ENCODE peak calls at places on chromosomes 16 and 17, in eight cellular contexts. One of them, this sample, is unnamed.

GRCh38 chr17:55830210-55830609 is 79.4 kb downstream of the PCTP start:
- DNase-seq in tibial artery: no peak
- DNase-seq in psoas muscle: no peak
- DNase-seq in fibroblast of lung: no peak
- DNase-seq in HTR-8/SVneo: no peak
- DNase-seq in cardiac fibroblast: no peak
- DNase-seq in EH: no peak
- DNase-seq in HCEC 1CT: no peak
- DNase-seq in this sample: no peak

GRCh38 chr17:66826856-66827255 is 8.1 kb upstream of the CACNG5 start:
- DNase-seq in EH: no peak
- DNase-seq in tibial artery: no peak
- DNase-seq in fibroblast of lung: no peak
- DNase-seq in psoas muscle: no peak
- DNase-seq in HCEC 1CT: no peak
- DNase-seq in HTR-8/SVneo: no peak
- DNase-seq in cardiac fibroblast: no peak
- DNase-seq in this sample: no peak

GRCh38 chr16:83409347-83409746 is 398.4 kb upstream of the HSBP1 start:
- DNase-seq in HCEC 1CT: no peak
- DNase-seq in HTR-8/SVneo: no peak
- DNase-seq in EH: no peak
- DNase-seq in cardiac fibroblast: no peak
- DNase-seq in tibial artery: no peak
- DNase-seq in fibroblast of lung: no peak
- DNase-seq in psoas muscle: no peak
- DNase-seq in this sample: no peak

GRCh38 chr17:56832446-56832845 is 1.3 kb downstream of the C17orf67 start:
- DNase-seq in HCEC 1CT: no peak
- DNase-seq in HTR-8/SVneo: no peak
- DNase-seq in tibial artery: no peak
- DNase-seq in fibroblast of lung: no peak
- DNase-seq in EH: peak
- DNase-seq in cardiac fibroblast: peak
- DNase-seq in psoas muscle: no peak
- DNase-seq in this sample: no peak

GRCh38 chr17:70375813-70376448 is 206.6 kb downstream of the KCNJ2 start:
- DNase-seq in cardiac fibroblast: no peak
- DNase-seq in EH: no peak
- DNase-seq in HCEC 1CT: no peak
- DNase-seq in psoas muscle: no peak
- DNase-seq in HTR-8/SVneo: no peak
- DNase-seq in tibial artery: no peak
- DNase-seq in fibroblast of lung: no peak
- DNase-seq in this sample: no peak

GRCh38 chr17:17156107-17156506 is 50.0 kb downstream of the PLD6 start:
- DNase-seq in psoas muscle: no peak
- DNase-seq in fibroblast of lung: peak
- DNase-seq in cardiac fibroblast: peak
- DNase-seq in HCEC 1CT: peak
- DNase-seq in HTR-8/SVneo: no peak
- DNase-seq in EH: peak
- DNase-seq in tibial artery: no peak
- DNase-seq in this sample: peak

GRCh38 chr17:72950236-72950931 is 142.1 kb downstream of the SLC39A11 start:
- DNase-seq in EH: peak
- DNase-seq in fibroblast of lung: no peak
- DNase-seq in HTR-8/SVneo: no peak
- DNase-seq in psoas muscle: no peak
- DNase-seq in tibial artery: no peak
- DNase-seq in cardiac fibroblast: no peak
- DNase-seq in HCEC 1CT: no peak
- DNase-seq in this sample: no peak

GRCh38 chr16:11699234-11699894 is 31.1 kb downstream of the SNN start:
- DNase-seq in HTR-8/SVneo: no peak
- DNase-seq in cardiac fibroblast: no peak
- DNase-seq in tibial artery: no peak
- DNase-seq in EH: no peak
- DNase-seq in HCEC 1CT: no peak
- DNase-seq in fibroblast of lung: no peak
- DNase-seq in psoas muscle: no peak
- DNase-seq in this sample: no peak

GRCh38 chr17:3935825-3936355 is 19.6 kb upstream of the P2RX1 start:
- DNase-seq in cardiac fibroblast: peak
- DNase-seq in HTR-8/SVneo: no peak
- DNase-seq in tibial artery: no peak
- DNase-seq in fibroblast of lung: peak
- DNase-seq in HCEC 1CT: peak
- DNase-seq in EH: peak
- DNase-seq in psoas muscle: no peak
- DNase-seq in this sample: peak

GRCh38 chr16:89473791-89474414 is 16.5 kb downstream of the ANKRD11 start:
- DNase-seq in HCEC 1CT: peak
- DNase-seq in EH: peak
- DNase-seq in fibroblast of lung: peak
- DNase-seq in psoas muscle: no peak
- DNase-seq in tibial artery: no peak
- DNase-seq in HTR-8/SVneo: no peak
- DNase-seq in cardiac fibroblast: peak
- DNase-seq in this sample: peak

GRCh38 chr17:75764711-75765421 is at the start of gene GALK1:
- DNase-seq in psoas muscle: peak
- DNase-seq in fibroblast of lung: peak
- DNase-seq in cardiac fibroblast: peak
- DNase-seq in HTR-8/SVneo: peak
- DNase-seq in tibial artery: peak
- DNase-seq in HCEC 1CT: peak
- DNase-seq in EH: peak
- DNase-seq in this sample: peak

GRCh38 chr16:14110728-14111251 is 39.7 kb downstream of the MRTFB start:
- DNase-seq in HCEC 1CT: no peak
- DNase-seq in EH: no peak
- DNase-seq in cardiac fibroblast: no peak
- DNase-seq in psoas muscle: no peak
- DNase-seq in fibroblast of lung: no peak
- DNase-seq in HTR-8/SVneo: no peak
- DNase-seq in tibial artery: no peak
- DNase-seq in this sample: no peak

GRCh38 chr17:75848523-75849303 is 4.5 kb upstream of the UNC13D start:
- DNase-seq in psoas muscle: peak
- DNase-seq in fibroblast of lung: no peak
- DNase-seq in tibial artery: no peak
- DNase-seq in EH: peak
- DNase-seq in HCEC 1CT: no peak
- DNase-seq in HTR-8/SVneo: no peak
- DNase-seq in cardiac fibroblast: peak
- DNase-seq in this sample: peak

GRCh38 chr17:75239778-75240393 is 21.5 kb downstream of the GGA3 start:
- DNase-seq in fibroblast of lung: no peak
- DNase-seq in cardiac fibroblast: no peak
- DNase-seq in HTR-8/SVneo: no peak
- DNase-seq in HCEC 1CT: no peak
- DNase-seq in EH: no peak
- DNase-seq in psoas muscle: no peak
- DNase-seq in tibial artery: no peak
- DNase-seq in this sample: no peak

GRCh38 chr17:6599364-6599763 is 41.1 kb downstream of the KIAA0753 start:
- DNase-seq in HCEC 1CT: no peak
- DNase-seq in EH: peak
- DNase-seq in psoas muscle: no peak
- DNase-seq in fibroblast of lung: no peak
- DNase-seq in HTR-8/SVneo: no peak
- DNase-seq in tibial artery: no peak
- DNase-seq in cardiac fibroblast: no peak
- DNase-seq in this sample: peak

GRCh38 chr17:49210158-49211029 is at the start of the genes ABI3 and GNGT2:
- DNase-seq in tibial artery: no peak
- DNase-seq in HTR-8/SVneo: peak
- DNase-seq in psoas muscle: peak
- DNase-seq in HCEC 1CT: no peak
- DNase-seq in fibroblast of lung: peak
- DNase-seq in EH: peak
- DNase-seq in cardiac fibroblast: peak
- DNase-seq in this sample: peak

GRCh38 chr16:59849716-59850115 is 1115.6 kb upstream of the GOT2 start:
- DNase-seq in tibial artery: no peak
- DNase-seq in EH: no peak
- DNase-seq in HTR-8/SVneo: no peak
- DNase-seq in psoas muscle: no peak
- DNase-seq in cardiac fibroblast: no peak
- DNase-seq in HCEC 1CT: no peak
- DNase-seq in fibroblast of lung: no peak
- DNase-seq in this sample: no peak

GRCh38 chr17:63356275-63356905 is 89.7 kb downstream of the CYB561 start:
- DNase-seq in cardiac fibroblast: peak
- DNase-seq in tibial artery: no peak
- DNase-seq in psoas muscle: no peak
- DNase-seq in fibroblast of lung: peak
- DNase-seq in EH: peak
- DNase-seq in HTR-8/SVneo: peak
- DNase-seq in HCEC 1CT: peak
- DNase-seq in this sample: peak

GRCh38 chr17:42283241-42284019 is 4.9 kb upstream of the STAT5A start:
- DNase-seq in HTR-8/SVneo: no peak
- DNase-seq in EH: no peak
- DNase-seq in HCEC 1CT: no peak
- DNase-seq in cardiac fibroblast: no peak
- DNase-seq in tibial artery: no peak
- DNase-seq in psoas muscle: no peak
- DNase-seq in fibroblast of lung: no peak
- DNase-seq in this sample: no peak

GRCh38 chr16:15949210-15950166 is at the start of gene ABCC1:
- DNase-seq in cardiac fibroblast: no peak
- DNase-seq in tibial artery: no peak
- DNase-seq in EH: peak
- DNase-seq in HCEC 1CT: peak
- DNase-seq in fibroblast of lung: peak
- DNase-seq in HTR-8/SVneo: peak
- DNase-seq in psoas muscle: peak
- DNase-seq in this sample: no peak

GRCh38 chr16:27208809-27209208 is 5.5 kb downstream of the KDM8 start:
- DNase-seq in HCEC 1CT: no peak
- DNase-seq in HTR-8/SVneo: no peak
- DNase-seq in cardiac fibroblast: no peak
- DNase-seq in psoas muscle: no peak
- DNase-seq in EH: no peak
- DNase-seq in tibial artery: no peak
- DNase-seq in fibroblast of lung: peak
- DNase-seq in this sample: no peak

GRCh38 chr17:73998246-73999220 is 204.9 kb upstream of the RPL38 start:
- DNase-seq in psoas muscle: no peak
- DNase-seq in HCEC 1CT: no peak
- DNase-seq in fibroblast of lung: no peak
- DNase-seq in cardiac fibroblast: no peak
- DNase-seq in tibial artery: no peak
- DNase-seq in HTR-8/SVneo: peak
- DNase-seq in EH: no peak
- DNase-seq in this sample: no peak

GRCh38 chr16:57743458-57743857 is 7.9 kb downstream of the KATNB1 start:
- DNase-seq in EH: no peak
- DNase-seq in psoas muscle: no peak
- DNase-seq in fibroblast of lung: no peak
- DNase-seq in HCEC 1CT: no peak
- DNase-seq in HTR-8/SVneo: no peak
- DNase-seq in cardiac fibroblast: no peak
- DNase-seq in tibial artery: no peak
- DNase-seq in this sample: no peak

GRCh38 chr16:3819741-3820724 is 60.5 kb downstream of the CREBBP start:
- DNase-seq in EH: peak
- DNase-seq in cardiac fibroblast: peak
- DNase-seq in fibroblast of lung: peak
- DNase-seq in HCEC 1CT: peak
- DNase-seq in HTR-8/SVneo: peak
- DNase-seq in psoas muscle: no peak
- DNase-seq in tibial artery: no peak
- DNase-seq in this sample: peak

GRCh38 chr16:51002889-51003490 is 148.1 kb downstream of the SALL1 start:
- DNase-seq in cardiac fibroblast: no peak
- DNase-seq in fibroblast of lung: no peak
- DNase-seq in psoas muscle: no peak
- DNase-seq in HTR-8/SVneo: no peak
- DNase-seq in EH: no peak
- DNase-seq in tibial artery: no peak
- DNase-seq in HCEC 1CT: no peak
- DNase-seq in this sample: no peak

GRCh38 chr17:60610481-60610880 is 10.5 kb downstream of the PPM1D start:
- DNase-seq in EH: peak
- DNase-seq in tibial artery: no peak
- DNase-seq in HTR-8/SVneo: no peak
- DNase-seq in cardiac fibroblast: peak
- DNase-seq in fibroblast of lung: peak
- DNase-seq in psoas muscle: no peak
- DNase-seq in HCEC 1CT: no peak
- DNase-seq in this sample: no peak

GRCh38 chr16:77093999-77094398 is 97.0 kb upstream of the MON1B start:
- DNase-seq in cardiac fibroblast: no peak
- DNase-seq in fibroblast of lung: no peak
- DNase-seq in HTR-8/SVneo: no peak
- DNase-seq in EH: no peak
- DNase-seq in tibial artery: no peak
- DNase-seq in psoas muscle: no peak
- DNase-seq in HCEC 1CT: no peak
- DNase-seq in this sample: no peak

GRCh38 chr16:84597518-84598390 is 20.1 kb downstream of the COTL1 start:
- DNase-seq in HCEC 1CT: no peak
- DNase-seq in tibial artery: no peak
- DNase-seq in EH: no peak
- DNase-seq in cardiac fibroblast: no peak
- DNase-seq in fibroblast of lung: no peak
- DNase-seq in HTR-8/SVneo: no peak
- DNase-seq in psoas muscle: no peak
- DNase-seq in this sample: no peak

GRCh38 chr16:85372627-85373372 is 240.3 kb upstream of the GSE1 start:
- DNase-seq in fibroblast of lung: peak
- DNase-seq in cardiac fibroblast: peak
- DNase-seq in EH: peak
- DNase-seq in psoas muscle: peak
- DNase-seq in HTR-8/SVneo: peak
- DNase-seq in HCEC 1CT: peak
- DNase-seq in tibial artery: peak
- DNase-seq in this sample: peak

This sample was measured in IMR-90.